ENCODE peak calls at places on chromosome 1, in ten cellular contexts. One of them, this sample, is unnamed.

GRCh38 chr1:230713915-230714764 is at the start of gene AGT:
- DNase-seq in PC-9: peak; percentile 15
- DNase-seq in tibial artery: peak; percentile 86
- DNase-seq in sigmoid colon: peak; percentile 89
- DNase-seq in psoas muscle: peak; percentile 83
- DNase-seq in CD8-positive, alpha-beta T cell: no peak
- DNase-seq in left ventricle myocardium inferior: peak; percentile 81
- DNase-seq in kidney: no peak
- DNase-seq in mammary epithelial cell: no peak
- DNase-seq in heart right ventricle: peak; percentile 84
- DNase-seq in this sample: peak; percentile 47

GRCh38 chr1:175839678-175840669 is 96.6 kb upstream of the TNR start:
- DNase-seq in CD8-positive, alpha-beta T cell: no peak
- DNase-seq in psoas muscle: no peak
- DNase-seq in mammary epithelial cell: peak; percentile 31
- DNase-seq in kidney: no peak
- DNase-seq in PC-9: no peak
- DNase-seq in heart right ventricle: no peak
- DNase-seq in sigmoid colon: no peak
- DNase-seq in left ventricle myocardium inferior: no peak
- DNase-seq in tibial artery: no peak
- DNase-seq in this sample: no peak

GRCh38 chr1:54459714-54460113 is 53.5 kb upstream of the SSBP3 start:
- DNase-seq in PC-9: no peak
- DNase-seq in heart right ventricle: no peak
- DNase-seq in mammary epithelial cell: no peak
- DNase-seq in kidney: peak; percentile 62
- DNase-seq in sigmoid colon: peak; percentile 57
- DNase-seq in psoas muscle: no peak
- DNase-seq in CD8-positive, alpha-beta T cell: no peak
- DNase-seq in left ventricle myocardium inferior: no peak
- DNase-seq in tibial artery: no peak
- DNase-seq in this sample: no peak

GRCh38 chr1:201714542-201715276 is 114.2 kb upstream of the IPO9 start:
- DNase-seq in heart right ventricle: peak; percentile 75
- DNase-seq in mammary epithelial cell: peak; percentile 98
- DNase-seq in left ventricle myocardium inferior: peak; percentile 68
- DNase-seq in CD8-positive, alpha-beta T cell: no peak
- DNase-seq in PC-9: peak; percentile 89
- DNase-seq in sigmoid colon: peak; percentile 97
- DNase-seq in tibial artery: peak; percentile 97
- DNase-seq in kidney: peak; percentile 89
- DNase-seq in psoas muscle: peak; percentile 86
- DNase-seq in this sample: peak; percentile 85

GRCh38 chr1:205317311-205317917 is 4.1 kb downstream of the NUAK2 start:
- DNase-seq in tibial artery: peak; percentile 72
- DNase-seq in CD8-positive, alpha-beta T cell: no peak
- DNase-seq in psoas muscle: peak; percentile 82
- DNase-seq in kidney: peak; percentile 95
- DNase-seq in heart right ventricle: peak; percentile 53
- DNase-seq in PC-9: peak; percentile 87
- DNase-seq in left ventricle myocardium inferior: peak; percentile 81
- DNase-seq in sigmoid colon: no peak
- DNase-seq in mammary epithelial cell: peak; percentile 68
- DNase-seq in this sample: peak; percentile 93

GRCh38 chr1:228958121-228958520 is 222.8 kb downstream of the RHOU start:
- DNase-seq in psoas muscle: no peak
- DNase-seq in CD8-positive, alpha-beta T cell: no peak
- DNase-seq in tibial artery: no peak
- DNase-seq in mammary epithelial cell: no peak
- DNase-seq in PC-9: no peak
- DNase-seq in kidney: no peak
- DNase-seq in heart right ventricle: no peak
- DNase-seq in sigmoid colon: no peak
- DNase-seq in left ventricle myocardium inferior: no peak
- DNase-seq in this sample: no peak

GRCh38 chr1:156797212-156797871 is 19.3 kb downstream of the SH2D2A start:
- DNase-seq in heart right ventricle: no peak
- DNase-seq in mammary epithelial cell: peak; percentile 47
- DNase-seq in CD8-positive, alpha-beta T cell: peak; percentile 68
- DNase-seq in left ventricle myocardium inferior: no peak
- DNase-seq in PC-9: peak; percentile 41
- DNase-seq in sigmoid colon: no peak
- DNase-seq in psoas muscle: no peak
- DNase-seq in kidney: no peak
- DNase-seq in tibial artery: no peak
- DNase-seq in this sample: no peak

GRCh38 chr1:21956720-21957552 is 19.8 kb upstream of the HSPG2 start:
- DNase-seq in PC-9: peak; percentile 97
- DNase-seq in left ventricle myocardium inferior: peak; percentile 69
- DNase-seq in tibial artery: peak; percentile 85
- DNase-seq in kidney: peak; percentile 95
- DNase-seq in sigmoid colon: peak; percentile 81
- DNase-seq in mammary epithelial cell: peak; percentile 99
- DNase-seq in CD8-positive, alpha-beta T cell: peak; percentile 69
- DNase-seq in heart right ventricle: peak; percentile 74
- DNase-seq in psoas muscle: no peak
- DNase-seq in this sample: peak; percentile 82

GRCh38 chr1:47575855-47576757 is 138.3 kb downstream of the FOXD2 start:
- DNase-seq in psoas muscle: no peak
- DNase-seq in left ventricle myocardium inferior: no peak
- DNase-seq in mammary epithelial cell: no peak
- DNase-seq in PC-9: no peak
- DNase-seq in heart right ventricle: no peak
- DNase-seq in CD8-positive, alpha-beta T cell: no peak
- DNase-seq in kidney: no peak
- DNase-seq in tibial artery: peak; percentile 32
- DNase-seq in sigmoid colon: no peak
- DNase-seq in this sample: no peak

GRCh38 chr1:219312967-219313366 is 139.3 kb downstream of the LYPLAL1 start:
- DNase-seq in CD8-positive, alpha-beta T cell: no peak
- DNase-seq in heart right ventricle: no peak
- DNase-seq in tibial artery: no peak
- DNase-seq in mammary epithelial cell: no peak
- DNase-seq in sigmoid colon: no peak
- DNase-seq in PC-9: no peak
- DNase-seq in kidney: no peak
- DNase-seq in left ventricle myocardium inferior: no peak
- DNase-seq in psoas muscle: no peak
- DNase-seq in this sample: no peak

GRCh38 chr1:61120998-61121397 is 38.6 kb downstream of the NFIA start:
- DNase-seq in psoas muscle: no peak
- DNase-seq in sigmoid colon: no peak
- DNase-seq in left ventricle myocardium inferior: no peak
- DNase-seq in heart right ventricle: no peak
- DNase-seq in CD8-positive, alpha-beta T cell: no peak
- DNase-seq in tibial artery: no peak
- DNase-seq in kidney: no peak
- DNase-seq in mammary epithelial cell: peak; percentile 20
- DNase-seq in PC-9: no peak
- DNase-seq in this sample: no peak

GRCh38 chr1:244046907-244047738 is 4.0 kb upstream of the ZBTB18 start:
- DNase-seq in kidney: no peak
- DNase-seq in mammary epithelial cell: peak; percentile 8
- DNase-seq in sigmoid colon: no peak
- DNase-seq in psoas muscle: no peak
- DNase-seq in heart right ventricle: no peak
- DNase-seq in PC-9: peak; percentile 24
- DNase-seq in CD8-positive, alpha-beta T cell: no peak
- DNase-seq in tibial artery: no peak
- DNase-seq in left ventricle myocardium inferior: no peak
- DNase-seq in this sample: no peak

GRCh38 chr1:170967042-170967910 is 31.9 kb downstream of the MROH9 start:
- DNase-seq in PC-9: no peak
- DNase-seq in heart right ventricle: peak; percentile 11
- DNase-seq in tibial artery: no peak
- DNase-seq in left ventricle myocardium inferior: no peak
- DNase-seq in CD8-positive, alpha-beta T cell: no peak
- DNase-seq in psoas muscle: no peak
- DNase-seq in kidney: no peak
- DNase-seq in sigmoid colon: no peak
- DNase-seq in mammary epithelial cell: peak; percentile 11
- DNase-seq in this sample: no peak

GRCh38 chr1:102045752-102046151 is 49.0 kb upstream of the OLFM3 start:
- DNase-seq in kidney: no peak
- DNase-seq in heart right ventricle: no peak
- DNase-seq in CD8-positive, alpha-beta T cell: no peak
- DNase-seq in mammary epithelial cell: no peak
- DNase-seq in psoas muscle: no peak
- DNase-seq in sigmoid colon: no peak
- DNase-seq in PC-9: no peak
- DNase-seq in left ventricle myocardium inferior: no peak
- DNase-seq in tibial artery: no peak
- DNase-seq in this sample: peak; percentile 35

GRCh38 chr1:78560811-78561210 is 59.4 kb upstream of the IFI44L start:
- DNase-seq in CD8-positive, alpha-beta T cell: no peak
- DNase-seq in PC-9: no peak
- DNase-seq in heart right ventricle: no peak
- DNase-seq in mammary epithelial cell: no peak
- DNase-seq in kidney: no peak
- DNase-seq in sigmoid colon: no peak
- DNase-seq in left ventricle myocardium inferior: no peak
- DNase-seq in tibial artery: no peak
- DNase-seq in psoas muscle: no peak
- DNase-seq in this sample: no peak

GRCh38 chr1:29686012-29686930 is 449.9 kb downstream of the PTPRU start:
- DNase-seq in PC-9: no peak
- DNase-seq in kidney: no peak
- DNase-seq in mammary epithelial cell: no peak
- DNase-seq in sigmoid colon: peak; percentile 46
- DNase-seq in heart right ventricle: no peak
- DNase-seq in tibial artery: peak; percentile 25
- DNase-seq in left ventricle myocardium inferior: no peak
- DNase-seq in psoas muscle: no peak
- DNase-seq in CD8-positive, alpha-beta T cell: no peak
- DNase-seq in this sample: no peak

DNA sequence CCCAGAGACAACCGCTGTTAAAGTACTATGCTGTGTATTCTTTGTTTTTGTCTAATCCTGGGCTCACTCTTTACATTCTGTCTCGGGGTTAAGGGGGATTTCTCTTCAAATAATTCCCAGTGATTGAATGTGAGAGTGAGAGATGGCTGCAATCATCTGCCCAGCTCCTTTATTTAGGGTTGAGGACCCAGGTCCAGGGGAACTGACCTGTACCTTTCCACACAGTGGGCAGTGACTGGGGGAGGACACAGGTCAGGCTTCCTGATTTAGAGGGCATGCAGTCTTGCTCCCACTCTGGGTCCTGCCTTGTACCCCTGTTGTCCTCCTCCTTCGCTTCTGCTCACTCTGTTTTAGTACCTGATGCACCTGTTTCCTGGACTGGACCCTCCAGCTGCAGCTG is 22.0 kb downstream of the PHGDH start:
- DNase-seq in kidney: no peak
- DNase-seq in mammary epithelial cell: no peak
- DNase-seq in left ventricle myocardium inferior: no peak
- DNase-seq in tibial artery: no peak
- DNase-seq in psoas muscle: no peak
- DNase-seq in CD8-positive, alpha-beta T cell: no peak
- DNase-seq in sigmoid colon: no peak
- DNase-seq in heart right ventricle: no peak
- DNase-seq in PC-9: no peak
- DNase-seq in this sample: no peak
- H3K27ac ChIP-seq in kidney: no peak overlapping the region
- H3K27ac ChIP-seq in mammary epithelial cell: no peak overlapping the region
- H3K27ac ChIP-seq in left ventricle myocardium inferior: no peak overlapping the region
- H3K27ac ChIP-seq in tibial artery: no peak overlapping the region
- H3K27ac ChIP-seq in psoas muscle: no peak overlapping the region
- H3K27ac ChIP-seq in CD8-positive, alpha-beta T cell: no peak overlapping the region
- H3K27ac ChIP-seq in sigmoid colon: no peak overlapping the region
- H3K27ac ChIP-seq in heart right ventricle: no peak overlapping the region
- H3K27ac ChIP-seq in PC-9: no peak overlapping the region
- H3K27ac ChIP-seq in this sample: no peak overlapping the region

GRCh38 chr1:221706191-221706590 is 35.7 kb downstream of the DUSP10 start:
- DNase-seq in CD8-positive, alpha-beta T cell: no peak
- DNase-seq in mammary epithelial cell: no peak
- DNase-seq in left ventricle myocardium inferior: no peak
- DNase-seq in PC-9: no peak
- DNase-seq in sigmoid colon: no peak
- DNase-seq in tibial artery: no peak
- DNase-seq in heart right ventricle: no peak
- DNase-seq in kidney: no peak
- DNase-seq in psoas muscle: no peak
- DNase-seq in this sample: no peak
- H3K4me1 ChIP-seq in CD8-positive, alpha-beta T cell: peaks cover 5% of the 10 kb centered on the region
- H3K4me1 ChIP-seq in mammary epithelial cell: peaks cover 15% of the 10 kb centered on the region
- H3K4me1 ChIP-seq in left ventricle myocardium inferior: peaks cover 22% of the 10 kb centered on the region
- H3K4me1 ChIP-seq in PC-9: peaks cover 6% of the 10 kb centered on the region
- H3K4me1 ChIP-seq in sigmoid colon: peaks cover 67% of the 10 kb centered on the region
- H3K4me1 ChIP-seq in tibial artery: peaks cover 6% of the 10 kb centered on the region
- H3K4me1 ChIP-seq in heart right ventricle: no peaks in the 10 kb centered on the region
- H3K4me1 ChIP-seq in kidney: no peaks in the 10 kb centered on the region
- H3K4me1 ChIP-seq in psoas muscle: peaks cover 41% of the 10 kb centered on the region
- H3K4me1 ChIP-seq in this sample: peaks cover 2% of the 10 kb centered on the region

DNA sequence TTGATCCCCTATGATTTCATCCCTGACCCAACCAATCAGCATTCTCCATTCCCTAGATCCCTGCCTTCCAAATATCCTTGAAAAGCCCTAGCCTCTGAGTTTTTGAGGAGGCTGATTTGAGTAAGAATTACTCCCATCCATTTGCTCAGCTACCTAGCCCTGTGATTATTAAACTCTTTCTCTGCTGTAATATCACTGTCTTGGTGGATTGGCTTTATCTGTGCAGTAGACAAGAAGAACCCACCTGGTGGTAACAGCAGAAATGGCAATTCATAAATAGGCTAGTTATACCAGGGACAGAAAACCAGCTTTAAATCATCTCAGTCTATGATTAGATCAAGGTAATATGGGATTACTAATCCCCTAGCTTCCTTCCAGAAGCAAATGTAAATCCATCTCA is 13.0 kb downstream of the IL20 start:
- DNase-seq in heart right ventricle: no peak
- DNase-seq in CD8-positive, alpha-beta T cell: no peak
- DNase-seq in PC-9: no peak
- DNase-seq in kidney: no peak
- DNase-seq in left ventricle myocardium inferior: no peak
- DNase-seq in mammary epithelial cell: no peak
- DNase-seq in psoas muscle: no peak
- DNase-seq in tibial artery: no peak
- DNase-seq in sigmoid colon: no peak
- DNase-seq in this sample: no peak
- TF ChIP-seq CTCF in heart right ventricle: no peak
- TF ChIP-seq CTCF in CD8-positive, alpha-beta T cell: no peak
- TF ChIP-seq CTCF in PC-9: no peak
- TF ChIP-seq CTCF in kidney: no peak
- TF ChIP-seq CTCF in left ventricle myocardium inferior: no peak
- TF ChIP-seq CTCF in mammary epithelial cell: peak; percentile 23
- TF ChIP-seq CTCF in psoas muscle: no peak
- TF ChIP-seq CTCF in tibial artery: no peak
- TF ChIP-seq CTCF in sigmoid colon: no peak
- TF ChIP-seq CTCF in this sample: no peak

DNA sequence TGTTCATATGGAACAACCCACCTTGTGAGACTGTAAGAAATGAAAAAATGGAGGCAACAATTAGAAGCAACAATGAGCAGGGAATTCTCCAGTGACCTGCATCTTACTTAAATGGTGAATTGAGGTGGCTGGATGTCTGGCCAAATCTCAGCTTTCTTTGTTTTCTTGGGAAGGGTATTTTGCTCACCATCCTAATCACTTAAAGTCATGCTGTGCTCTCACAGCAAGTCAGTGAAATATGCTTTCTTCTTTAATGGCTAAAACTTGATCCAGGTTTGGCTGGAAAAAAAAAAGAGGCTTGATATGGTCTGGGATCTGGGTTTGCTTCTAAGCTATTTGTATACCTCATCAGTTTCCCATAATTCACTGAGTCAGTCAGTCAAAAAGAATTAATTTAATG is 124.8 kb downstream of the ESRRG start:
- DNase-seq in mammary epithelial cell: no peak
- DNase-seq in tibial artery: no peak
- DNase-seq in psoas muscle: no peak
- DNase-seq in sigmoid colon: no peak
- DNase-seq in left ventricle myocardium inferior: no peak
- DNase-seq in CD8-positive, alpha-beta T cell: no peak
- DNase-seq in heart right ventricle: no peak
- DNase-seq in PC-9: no peak
- DNase-seq in kidney: no peak
- DNase-seq in this sample: no peak
- H3K27ac ChIP-seq in mammary epithelial cell: no peak overlapping the region
- H3K27ac ChIP-seq in tibial artery: no peak overlapping the region
- H3K27ac ChIP-seq in psoas muscle: no peak overlapping the region
- H3K27ac ChIP-seq in sigmoid colon: no peak overlapping the region
- H3K27ac ChIP-seq in left ventricle myocardium inferior: no peak overlapping the region
- H3K27ac ChIP-seq in CD8-positive, alpha-beta T cell: no peak overlapping the region
- H3K27ac ChIP-seq in heart right ventricle: no peak overlapping the region
- H3K27ac ChIP-seq in PC-9: no peak overlapping the region
- H3K27ac ChIP-seq in kidney: no peak overlapping the region
- H3K27ac ChIP-seq in this sample: no peak overlapping the region

This sample was measured in lung.